ENCODE peak calls at places on chromosomes 6 and 20, in four cellular contexts. D, J, M and F are unnamed samples.
A peak's percentile ranks its signal among the peaks of the same experiment; 100 is the strongest.

GRCh38 chr6:129679758-129680157 is 30.2 kb downstream of the ARHGAP18 start:
- DNase-seq in D (peak; percentile 54), J (no peak), M (no peak), F (no peak)

GRCh38 chr6:15882345-15882744 is 219.5 kb upstream of the DTNBP1 start:
- DNase-seq in D (no peak), J (no peak), M (no peak), F (no peak)

GRCh38 chr20:61556116-61556515 is 304.1 kb downstream of the CDH4 start:
- DNase-seq in D (peak; percentile 93), J (no peak), M (no peak), F (peak; percentile 44)

GRCh38 chr6:16949696-16950095 is 152.2 kb upstream of the STMND1 start:
- DNase-seq in D (peak; percentile 50), J (no peak), M (no peak), F (no peak)

GRCh38 chr6:134928151-134928917 is 21.6 kb downstream of the ALDH8A1 start:
- DNase-seq in D (no peak), J (no peak), M (no peak), F (no peak)

GRCh38 chr20:14879020-14879697 is 541.7 kb upstream of the FLRT3 start:
- DNase-seq in D (peak; percentile 84), J (no peak), M (no peak), F (peak; percentile 99)

GRCh38 chr6:16474834-16475781 is 236.7 kb downstream of the GMPR start:
- DNase-seq in D (no peak), J (no peak), M (no peak), F (no peak)

GRCh38 chr6:111011360-111012142 is 29.7 kb downstream of the RPF2 start:
- DNase-seq in D (peak; percentile 55), J (no peak), M (no peak), F (peak; percentile 46)

GRCh38 chr20:54199721-54200176 is 8.1 kb upstream of the PFDN4 start:
- DNase-seq in D (peak; percentile 80), J (peak; percentile 81), M (peak; percentile 83), F (peak; percentile 80)

GRCh38 chr6:25882066-25882496 is 8.0 kb upstream of the SLC17A3 start:
- DNase-seq in D (no peak), J (peak; percentile 48), M (no peak), F (no peak)

GRCh38 chr20:13279171-13279570 is 58.1 kb downstream of the ISM1 start:
- DNase-seq in D (peak; percentile 21), J (no peak), M (no peak), F (no peak)

GRCh38 chr6:11315743-11316437 is 83.4 kb upstream of the NEDD9 start:
- DNase-seq in D (peak; percentile 99), J (no peak), M (no peak), F (peak; percentile 98)

GRCh38 chr6:6656287-6656686 is 67.8 kb downstream of the LY86 start:
- DNase-seq in D (no peak), J (no peak), M (no peak), F (no peak)

DNA sequence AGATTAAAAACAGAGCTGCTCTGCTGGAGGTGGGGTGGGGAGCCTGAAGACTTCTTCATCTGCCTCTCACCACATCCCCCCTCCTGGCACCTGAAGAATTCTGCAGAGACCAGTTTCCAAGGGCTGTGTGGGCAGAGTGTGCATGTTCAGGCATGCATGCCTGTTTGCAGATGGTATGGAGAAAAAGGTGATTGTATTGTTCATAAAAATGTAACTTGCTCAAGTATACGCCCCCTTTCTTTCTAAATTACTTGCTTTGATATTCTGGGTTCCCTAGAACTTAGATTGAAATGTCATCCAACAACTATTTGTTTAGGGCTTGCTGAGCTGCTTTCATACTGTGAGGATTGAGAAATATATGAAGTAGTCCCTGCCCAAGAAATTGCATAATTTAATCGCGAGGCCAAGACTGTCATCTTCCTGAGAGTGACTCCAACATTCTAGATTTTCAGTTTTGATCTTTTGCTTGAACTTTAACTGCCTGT is 83.6 kb downstream of the LCA5 start:
- DNase-seq in D (peak; percentile 74), J (no peak), M (no peak), F (peak; percentile 98)
- TF ChIP-seq CTCF in D (no peak), J (no peak), M (no peak), F (no peak)

DNA sequence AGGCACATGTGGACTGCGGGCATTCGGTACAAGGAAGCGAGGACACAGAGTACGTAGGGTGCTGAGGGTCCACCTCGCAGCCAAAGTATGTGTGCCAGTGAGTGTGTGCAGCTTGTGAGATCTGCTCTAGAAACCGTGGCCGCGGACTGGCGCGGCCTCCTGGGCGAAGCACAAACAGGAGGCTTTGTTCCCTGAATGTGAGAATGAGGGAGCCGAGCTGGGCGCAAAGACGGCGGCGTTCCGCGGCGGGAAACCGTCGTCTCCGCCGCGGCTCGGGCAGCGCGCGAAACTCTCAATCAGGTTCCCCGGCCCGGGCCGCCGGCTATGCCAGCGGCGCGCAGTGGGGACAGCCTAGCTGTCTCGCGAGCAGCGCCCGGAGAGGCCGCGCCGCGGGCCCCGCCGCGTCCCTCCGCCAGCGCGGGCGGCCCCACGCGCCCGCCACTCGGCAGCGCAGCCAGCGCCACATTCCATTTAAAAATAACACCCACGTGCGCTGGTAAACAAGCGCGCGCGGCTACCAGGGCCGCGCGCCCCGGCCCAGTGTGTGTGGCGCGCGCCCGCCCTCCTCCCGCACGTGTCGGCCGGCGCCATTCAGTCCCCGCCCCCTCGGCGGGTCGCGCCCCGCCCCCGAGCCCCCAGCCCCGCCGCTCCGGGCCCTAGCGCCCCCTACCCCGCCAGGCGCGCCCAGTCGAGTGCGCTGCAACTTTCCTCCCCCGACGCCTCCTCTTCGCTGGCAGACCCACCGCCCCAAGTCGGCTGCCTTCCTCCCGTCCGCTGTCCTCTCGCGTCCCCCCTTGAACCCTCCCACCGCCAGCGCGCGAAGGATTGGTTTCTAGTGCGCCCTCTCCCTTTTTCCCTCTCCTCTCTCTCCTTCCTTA is 3.0 kb upstream of the FOXO3 start:
- DNase-seq in D (peak; percentile 57), J (peak; percentile 82), M (no peak), F (peak; percentile 19)
- TF ChIP-seq CTCF in D (no peak), J (peak; percentile 24), M (no peak), F (no peak)

DNA sequence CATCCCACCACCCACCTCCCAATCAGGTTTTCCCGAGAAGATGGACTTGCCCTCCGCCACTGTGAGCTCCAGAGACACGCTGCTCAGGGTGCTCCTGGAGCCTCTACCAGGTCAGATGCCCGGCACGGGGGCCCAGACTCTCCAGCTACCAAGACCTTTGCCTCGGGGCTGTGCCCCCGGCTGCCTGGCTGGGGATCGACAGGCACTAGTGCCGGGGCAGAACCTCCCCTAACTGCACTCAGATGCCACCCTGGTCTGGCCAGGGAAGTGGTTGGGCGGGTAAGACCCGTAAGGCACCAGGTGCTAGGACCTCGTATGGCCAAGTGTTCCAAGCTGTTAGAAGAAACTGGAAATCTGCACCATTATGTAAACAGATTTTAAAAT is 100.7 kb downstream of the ASXL1 start:
- DNase-seq in D (no peak), J (no peak), M (no peak), F (no peak)
- TF ChIP-seq CTCF in D (no peak), J (no peak), M (no peak), F (no peak)

GRCh38 chr20:57465943-57466342 is 59.0 kb downstream of the CTCFL start:
- DNase-seq in D (no peak), J (no peak), M (no peak), F (no peak)
- TF ChIP-seq CTCF in D (no peak), J (no peak), M (no peak), F (no peak)